ENCODE peak calls at places on chromosome 14, in four cellular contexts. One of them, this sample, is unnamed.

GRCh38 chr14:21267431-21267845 is 1.8 kb downstream of the HNRNPC start:
- DNase-seq in neuronal stem cell: no peak
- DNase-seq in GM23248: peak
- DNase-seq in HCT116: no peak
- DNase-seq in this sample: no peak

GRCh38 chr14:22761734-22762133 is 4.8 kb upstream of the OXA1L start:
- DNase-seq in neuronal stem cell: no peak
- DNase-seq in GM23248: no peak
- DNase-seq in HCT116: no peak
- DNase-seq in this sample: no peak

GRCh38 chr14:31692376-31692781 is 131.2 kb downstream of the NUBPL start:
- DNase-seq in neuronal stem cell: no peak
- DNase-seq in GM23248: peak
- DNase-seq in HCT116: no peak
- DNase-seq in this sample: peak

GRCh38 chr14:75274899-75275569 is 3.6 kb upstream of the FOS start:
- DNase-seq in neuronal stem cell: no peak
- DNase-seq in GM23248: no peak
- DNase-seq in HCT116: no peak
- DNase-seq in this sample: no peak

GRCh38 chr14:55749201-55749812 is 169.3 kb downstream of the KTN1 start:
- DNase-seq in neuronal stem cell: no peak
- DNase-seq in GM23248: peak
- DNase-seq in HCT116: no peak
- DNase-seq in this sample: no peak

GRCh38 chr14:76259029-76259735 is 107.5 kb downstream of the GPATCH2L start:
- DNase-seq in neuronal stem cell: no peak
- DNase-seq in GM23248: peak
- DNase-seq in HCT116: no peak
- DNase-seq in this sample: no peak

GRCh38 chr14:53840444-53840843 is 116.2 kb downstream of the BMP4 start:
- DNase-seq in neuronal stem cell: no peak
- DNase-seq in GM23248: no peak
- DNase-seq in HCT116: peak
- DNase-seq in this sample: peak

GRCh38 chr14:77026166-77026929 is 2.2 kb downstream of the IRF2BPL start:
- DNase-seq in neuronal stem cell: peak
- DNase-seq in GM23248: peak
- DNase-seq in HCT116: no peak
- DNase-seq in this sample: peak

GRCh38 chr14:92500491-92500941 is 13.1 kb upstream of the RIN3 start:
- DNase-seq in neuronal stem cell: no peak
- DNase-seq in GM23248: no peak
- DNase-seq in HCT116: no peak
- DNase-seq in this sample: no peak

GRCh38 chr14:51867753-51868152 is 7.3 kb downstream of the GNG2 start:
- DNase-seq in neuronal stem cell: no peak
- DNase-seq in GM23248: no peak
- DNase-seq in HCT116: no peak
- DNase-seq in this sample: peak

GRCh38 chr14:26286066-26286791 is 311.6 kb downstream of the NOVA1 start:
- DNase-seq in neuronal stem cell: no peak
- DNase-seq in GM23248: peak
- DNase-seq in HCT116: no peak
- DNase-seq in this sample: peak

GRCh38 chr14:75204106-75204505 is 27.7 kb upstream of the TMED10 start:
- DNase-seq in neuronal stem cell: no peak
- DNase-seq in GM23248: peak
- DNase-seq in HCT116: no peak
- DNase-seq in this sample: no peak

GRCh38 chr14:65255029-65255545 is 152.8 kb upstream of the MAX start:
- DNase-seq in neuronal stem cell: no peak
- DNase-seq in GM23248: peak
- DNase-seq in HCT116: peak
- DNase-seq in this sample: peak

GRCh38 chr14:89014570-89014847 is 190.1 kb downstream of the TTC8 start:
- DNase-seq in neuronal stem cell: no peak
- DNase-seq in GM23248: no peak
- DNase-seq in HCT116: no peak
- DNase-seq in this sample: no peak

GRCh38 chr14:70448633-70449032 is 3.3 kb upstream of the ADAM21 start:
- DNase-seq in neuronal stem cell: no peak
- DNase-seq in GM23248: peak
- DNase-seq in HCT116: no peak
- DNase-seq in this sample: no peak

GRCh38 chr14:26606729-26607128 is 8.9 kb upstream of the NOVA1 start:
- DNase-seq in neuronal stem cell: no peak
- DNase-seq in GM23248: peak
- DNase-seq in HCT116: no peak
- DNase-seq in this sample: no peak

GRCh38 chr14:24607081-24607480 is 2.4 kb downstream of the GZMH start:
- DNase-seq in neuronal stem cell: no peak
- DNase-seq in GM23248: no peak
- DNase-seq in HCT116: no peak
- DNase-seq in this sample: no peak

GRCh38 chr14:55556929-55557623 is 22.9 kb upstream of the KTN1 start:
- DNase-seq in neuronal stem cell: no peak
- DNase-seq in GM23248: peak
- DNase-seq in HCT116: peak
- DNase-seq in this sample: peak

GRCh38 chr14:88322505-88323085 is 474 bp downstream of the KCNK10 start:
- DNase-seq in neuronal stem cell: no peak
- DNase-seq in GM23248: no peak
- DNase-seq in HCT116: no peak
- DNase-seq in this sample: no peak

GRCh38 chr14:96797943-96798349 is 764 bp downstream of the VRK1 start:
- DNase-seq in neuronal stem cell: peak
- DNase-seq in GM23248: peak
- DNase-seq in HCT116: no peak
- DNase-seq in this sample: no peak

GRCh38 chr14:71021347-71022014 is 114.2 kb downstream of the PCNX1 start:
- DNase-seq in neuronal stem cell: no peak
- DNase-seq in GM23248: peak
- DNase-seq in HCT116: peak
- DNase-seq in this sample: peak

GRCh38 chr14:55448146-55448614 is 7.8 kb upstream of the TBPL2 start:
- DNase-seq in neuronal stem cell: no peak
- DNase-seq in GM23248: peak
- DNase-seq in HCT116: peak
- DNase-seq in this sample: peak

GRCh38 chr14:91382712-91383111 is 34.9 kb downstream of the CCDC88C start:
- DNase-seq in neuronal stem cell: no peak
- DNase-seq in GM23248: no peak
- DNase-seq in HCT116: no peak
- DNase-seq in this sample: no peak

GRCh38 chr14:75164809-75165208 is 11.6 kb downstream of the TMED10 start:
- DNase-seq in neuronal stem cell: no peak
- DNase-seq in GM23248: no peak
- DNase-seq in HCT116: no peak
- DNase-seq in this sample: no peak

GRCh38 chr14:62304172-62304571 is 542.0 kb downstream of the SNAPC1 start:
- DNase-seq in neuronal stem cell: no peak
- DNase-seq in GM23248: no peak
- DNase-seq in HCT116: no peak
- DNase-seq in this sample: no peak

GRCh38 chr14:31275731-31276130 is 68.1 kb upstream of the HECTD1 start:
- DNase-seq in neuronal stem cell: no peak
- DNase-seq in GM23248: no peak
- DNase-seq in HCT116: peak
- DNase-seq in this sample: no peak

GRCh38 chr14:57066887-57067513 is 201.7 kb downstream of the EXOC5 start:
- DNase-seq in neuronal stem cell: peak
- DNase-seq in GM23248: peak
- DNase-seq in HCT116: peak
- DNase-seq in this sample: no peak

GRCh38 chr14:55398679-55399078 is 13.0 kb downstream of the ATG14 start:
- DNase-seq in neuronal stem cell: no peak
- DNase-seq in GM23248: peak
- DNase-seq in HCT116: peak
- DNase-seq in this sample: peak

GRCh38 chr14:48350971-48351370 is 675.6 kb upstream of the MDGA2 start:
- DNase-seq in neuronal stem cell: no peak
- DNase-seq in GM23248: no peak
- DNase-seq in HCT116: no peak
- DNase-seq in this sample: peak
- H2AFZ ChIP-seq in neuronal stem cell: no peak
- H2AFZ ChIP-seq in GM23248: no peak
- H2AFZ ChIP-seq in HCT116: no peak
- H2AFZ ChIP-seq in this sample: no peak

DNA sequence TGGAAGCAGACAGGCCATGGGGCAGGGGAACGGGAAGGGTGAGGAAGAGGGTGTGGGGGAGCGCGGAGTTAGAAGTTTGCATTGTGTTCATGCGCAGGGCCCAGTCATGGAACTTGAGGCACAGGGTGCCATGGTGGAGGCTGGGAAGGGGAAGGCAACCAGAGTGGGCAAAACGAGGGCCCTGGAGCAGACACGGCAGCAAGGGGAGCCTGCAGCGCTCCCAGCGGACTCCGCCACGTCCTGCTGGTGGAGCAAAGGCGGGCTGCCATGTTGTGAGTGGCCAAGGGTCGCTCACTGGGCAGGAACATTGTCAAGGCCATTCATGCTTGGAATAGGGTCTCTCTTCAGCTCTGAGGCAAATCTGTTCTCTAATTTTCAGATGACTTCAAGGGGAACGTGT is 20.5 kb downstream of the DEGS2 start:
- DNase-seq in neuronal stem cell: no peak
- DNase-seq in GM23248: no peak
- DNase-seq in HCT116: no peak
- DNase-seq in this sample: no peak
- H2AFZ ChIP-seq in neuronal stem cell: no peak
- H2AFZ ChIP-seq in GM23248: no peak
- H2AFZ ChIP-seq in HCT116: no peak
- H2AFZ ChIP-seq in this sample: no peak

GRCh38 chr14:99382781-99383456 is 97.7 kb downstream of the SETD3 start:
- DNase-seq in neuronal stem cell: no peak
- DNase-seq in GM23248: no peak
- DNase-seq in HCT116: no peak
- DNase-seq in this sample: peak

GRCh38 chr14:99380402-99380801 is 100.3 kb downstream of the SETD3 start:
- DNase-seq in neuronal stem cell: no peak
- DNase-seq in GM23248: no peak
- DNase-seq in HCT116: no peak
- DNase-seq in this sample: no peak

GRCh38 chr14:99382071-99382640 is 98.5 kb downstream of the SETD3 start:
- DNase-seq in neuronal stem cell: no peak
- DNase-seq in GM23248: no peak
- DNase-seq in HCT116: no peak
- DNase-seq in this sample: no peak

GRCh38 chr14:99381688-99382060 is 99.0 kb downstream of the SETD3 start:
- DNase-seq in neuronal stem cell: no peak
- DNase-seq in GM23248: no peak
- DNase-seq in HCT116: no peak
- DNase-seq in this sample: no peak

GRCh38 chr14:99380991-99381687 is 99.5 kb downstream of the SETD3 start:
- DNase-seq in neuronal stem cell: no peak
- DNase-seq in GM23248: no peak
- DNase-seq in HCT116: no peak
- DNase-seq in this sample: no peak
- H2AFZ ChIP-seq in neuronal stem cell: peak
- H2AFZ ChIP-seq in GM23248: no peak
- H2AFZ ChIP-seq in HCT116: no peak
- H2AFZ ChIP-seq in this sample: no peak

DNA sequence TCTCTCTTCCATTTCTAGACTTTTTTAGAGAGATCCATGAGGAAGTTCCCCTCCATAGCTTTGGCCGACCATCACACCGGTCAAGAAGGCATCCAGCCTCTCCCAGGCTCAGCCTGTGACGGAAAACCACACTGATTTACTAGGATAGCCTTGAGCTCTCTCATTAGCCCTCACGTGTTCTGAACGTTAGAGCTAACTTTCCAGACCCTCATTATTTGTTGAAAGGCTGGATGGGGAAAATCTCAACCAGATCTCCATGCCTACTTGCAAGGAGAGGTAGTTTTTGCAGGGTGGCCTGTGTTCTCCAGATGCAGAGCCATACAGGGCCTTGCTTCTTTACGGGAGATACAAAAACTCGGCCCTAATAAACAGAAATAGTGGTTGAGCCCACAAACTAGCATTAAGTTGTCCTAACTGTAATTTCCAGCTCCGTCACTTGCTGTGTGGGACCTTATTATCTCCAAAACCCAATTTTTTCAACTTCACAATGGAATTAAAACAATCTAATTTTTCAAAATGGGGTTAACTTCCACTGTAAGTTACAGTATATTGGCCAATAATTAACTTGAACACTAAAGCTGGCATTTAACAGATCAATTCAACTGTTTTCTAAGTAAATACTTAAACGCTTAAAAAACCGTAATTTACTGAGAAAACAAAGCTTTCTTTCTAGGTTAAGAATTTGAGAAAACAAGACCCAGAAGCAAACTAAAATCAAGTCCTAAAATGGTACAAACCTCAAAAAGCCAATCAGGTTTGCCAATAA is 65.3 kb downstream of the KLHL28 start:
- DNase-seq in neuronal stem cell: no peak
- DNase-seq in GM23248: no peak
- DNase-seq in HCT116: no peak
- DNase-seq in this sample: no peak
- H2AFZ ChIP-seq in neuronal stem cell: peak
- H2AFZ ChIP-seq in GM23248: peak
- H2AFZ ChIP-seq in HCT116: peak
- H2AFZ ChIP-seq in this sample: peak

DNA sequence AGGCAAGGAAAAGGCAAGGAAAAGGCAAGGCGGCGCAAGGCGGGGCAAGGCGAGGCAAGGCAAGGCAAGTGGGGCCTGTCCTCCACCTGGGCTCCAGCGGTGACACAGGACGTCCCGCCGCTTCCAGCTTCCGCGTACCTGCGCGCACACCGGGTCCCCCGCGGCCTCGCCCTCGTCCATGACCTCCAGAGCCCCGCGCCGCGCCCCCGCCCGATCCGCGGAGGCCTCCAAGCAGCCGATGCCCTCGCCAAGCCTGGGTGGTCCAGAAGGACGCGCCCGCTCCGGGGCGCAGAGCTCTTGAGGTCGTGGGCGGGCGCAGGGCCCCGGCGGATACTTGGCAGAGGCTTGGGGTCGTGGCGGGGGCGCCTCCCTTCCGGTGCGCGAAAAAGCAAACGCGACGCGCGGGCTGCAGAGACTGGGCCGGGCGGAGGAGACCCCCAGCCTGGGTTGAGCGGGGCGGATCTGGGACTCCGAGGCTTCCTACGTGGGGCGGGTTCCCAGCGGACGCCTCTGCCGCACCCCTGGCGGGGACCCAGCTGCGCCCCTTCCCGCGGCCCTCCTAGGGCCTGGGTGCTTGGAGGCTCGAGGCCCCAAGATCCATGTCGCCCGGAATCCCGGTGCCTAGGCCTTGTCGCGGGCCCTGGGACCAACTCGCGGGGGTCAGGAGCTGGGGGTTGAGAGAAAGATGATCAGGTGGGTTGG is 60.7 kb upstream of the EIF5 start:
- DNase-seq in neuronal stem cell: no peak
- DNase-seq in GM23248: peak
- DNase-seq in HCT116: no peak
- DNase-seq in this sample: no peak
- H2AFZ ChIP-seq in neuronal stem cell: no peak
- H2AFZ ChIP-seq in GM23248: peak
- H2AFZ ChIP-seq in HCT116: no peak
- H2AFZ ChIP-seq in this sample: peak